ENCODE peak calls at places on chromosomes 2 and 18, in eight cellular contexts. K is DMS53; I is activated naive CD8-positive, alpha-beta T cell treated with anti-CD3 and anti-CD28 coated beads, Interleukin-2, amount 50 U/mL, for 24 hours; Z is GM04503; Q is NCI-H2081; N is AG10803; M is foreskin fibroblast; X is activated CD4-positive, alpha-beta T cell treated with anti-CD3 and anti-CD28 coated beads, Interleukin-2, amount 50 U/mL, for 24 hours. W is an unnamed sample.

GRCh38 chr2:111618577-111618930 is 265.4 kb downstream of the ANAPC1 start:
- DNase-seq in K (no peak), I (no peak), Z (peak), Q (no peak), N (peak), M (peak), X (no peak), W (no peak)

GRCh38 chr2:197255550-197255949 is 55.0 kb downstream of the ANKRD44 start:
- DNase-seq in K (no peak), I (peak), Z (no peak), Q (no peak), N (peak), M (no peak), X (peak), W (peak)

GRCh38 chr2:6776125-6776524 is 89.6 kb downstream of the CMPK2 start:
- DNase-seq in K (no peak), I (no peak), Z (no peak), Q (no peak), N (no peak), M (no peak), X (no peak), W (no peak)

GRCh38 chr2:69704446-69704845 is 37.5 kb upstream of the ANXA4 start:
- DNase-seq in K (no peak), I (no peak), Z (no peak), Q (no peak), N (no peak), M (no peak), X (no peak), W (no peak)

GRCh38 chr2:120140866-120141265 is 82.3 kb downstream of the TMEM185B start:
- DNase-seq in K (no peak), I (no peak), Z (no peak), Q (no peak), N (no peak), M (no peak), X (no peak), W (no peak)

GRCh38 chr2:102021776-102022175 is 30.0 kb downstream of the IL1R2 start:
- DNase-seq in K (no peak), I (no peak), Z (no peak), Q (no peak), N (peak), M (peak), X (no peak), W (no peak)

GRCh38 chr2:11121099-11121822 is 34.0 kb upstream of the SLC66A3 start:
- DNase-seq in K (peak), I (no peak), Z (no peak), Q (no peak), N (peak), M (no peak), X (no peak), W (no peak)

GRCh38 chr2:11072550-11072949 is 82.7 kb upstream of the SLC66A3 start:
- DNase-seq in K (no peak), I (no peak), Z (no peak), Q (no peak), N (no peak), M (no peak), X (no peak), W (no peak)

GRCh38 chr2:207819021-207819687 is 49.4 kb upstream of the FZD5 start:
- DNase-seq in K (peak), I (no peak), Z (no peak), Q (peak), N (no peak), M (no peak), X (no peak), W (no peak)

GRCh38 chr18:11908182-11909080 is at the start of gene MPPE1:
- DNase-seq in K (peak), I (peak), Z (peak), Q (peak), N (peak), M (peak), X (peak), W (peak)

GRCh38 chr2:181660181-181660580 is 3.3 kb upstream of the CERKL start:
- DNase-seq in K (peak), I (no peak), Z (no peak), Q (no peak), N (no peak), M (no peak), X (no peak), W (no peak)

GRCh38 chr2:24850944-24851343 is 57.7 kb downstream of the CENPO start:
- DNase-seq in K (no peak), I (no peak), Z (no peak), Q (no peak), N (no peak), M (no peak), X (no peak), W (no peak)

GRCh38 chr2:177148477-177149154 is 64.0 kb upstream of the HNRNPA3 start:
- DNase-seq in K (peak), I (peak), Z (no peak), Q (peak), N (peak), M (peak), X (peak), W (peak)

GRCh38 chr2:198036029-198036879 is 231.9 kb downstream of the PLCL1 start:
- DNase-seq in K (no peak), I (no peak), Z (no peak), Q (no peak), N (no peak), M (no peak), X (no peak), W (no peak)

GRCh38 chr2:42147641-42148274 is 21.4 kb upstream of the EML4 start:
- DNase-seq in K (no peak), I (no peak), Z (peak), Q (no peak), N (peak), M (no peak), X (no peak), W (no peak)

GRCh38 chr2:170505631-170506270 is 209.4 kb upstream of the SP5 start:
- DNase-seq in K (no peak), I (no peak), Z (no peak), Q (peak), N (no peak), M (peak), X (no peak), W (peak)

GRCh38 chr18:59318460-59318859 is at the start of gene CPLX4:
- DNase-seq in K (no peak), I (no peak), Z (no peak), Q (no peak), N (no peak), M (no peak), X (no peak), W (no peak)

GRCh38 chr2:151238527-151239487 is 22.9 kb downstream of the RBM43 start:
- DNase-seq in K (peak), I (peak), Z (peak), Q (peak), N (peak), M (peak), X (no peak), W (peak)

GRCh38 chr2:190571666-190572065 is 37.1 kb upstream of the NEMP2 start:
- DNase-seq in K (no peak), I (no peak), Z (no peak), Q (no peak), N (no peak), M (no peak), X (no peak), W (no peak)

GRCh38 chr2:133521146-133521745 is 47.0 kb downstream of the NCKAP5 start:
- DNase-seq in K (no peak), I (no peak), Z (no peak), Q (no peak), N (no peak), M (no peak), X (no peak), W (no peak)

GRCh38 chr2:164868563-164869419 is 27.2 kb upstream of the COBLL1 start:
- DNase-seq in K (peak), I (no peak), Z (no peak), Q (no peak), N (peak), M (no peak), X (no peak), W (no peak)

GRCh38 chr2:3098231-3098630 is 279.4 kb downstream of the EIPR1 start:
- DNase-seq in K (no peak), I (no peak), Z (no peak), Q (no peak), N (no peak), M (no peak), X (no peak), W (no peak)

GRCh38 chr2:240961878-240962277 is 36.5 kb upstream of the SNED1 start:
- DNase-seq in K (no peak), I (no peak), Z (no peak), Q (no peak), N (no peak), M (no peak), X (no peak), W (no peak)

GRCh38 chr2:221195829-221196228 is 376.3 kb downstream of the EPHA4 start:
- DNase-seq in K (peak), I (no peak), Z (no peak), Q (no peak), N (no peak), M (no peak), X (no peak), W (no peak)

GRCh38 chr2:101057051-101057933 is 55.2 kb downstream of the RPL31 start:
- DNase-seq in K (no peak), I (no peak), Z (no peak), Q (no peak), N (no peak), M (no peak), X (no peak), W (no peak)

GRCh38 chr2:29662841-29663240 is 258.5 kb downstream of the ALK start:
- DNase-seq in K (no peak), I (no peak), Z (no peak), Q (no peak), N (peak), M (no peak), X (no peak), W (no peak)

GRCh38 chr2:218234487-218234886 is 17.5 kb downstream of the ARPC2 start:
- DNase-seq in K (no peak), I (no peak), Z (no peak), Q (no peak), N (no peak), M (no peak), X (no peak), W (no peak)

GRCh38 chr2:98880266-98881152 is 55.5 kb downstream of the CRACDL start:
- DNase-seq in K (no peak), I (no peak), Z (no peak), Q (no peak), N (no peak), M (no peak), X (no peak), W (no peak)

GRCh38 chr2:166765141-166765540 is 123.1 kb upstream of the XIRP2 start:
- DNase-seq in K (no peak), I (no peak), Z (no peak), Q (no peak), N (no peak), M (no peak), X (no peak), W (no peak)

GRCh38 chr18:45383228-45383627 is 232.0 kb upstream of the SLC14A2 start:
- DNase-seq in K (no peak), I (no peak), Z (no peak), Q (no peak), N (no peak), M (no peak), X (no peak), W (no peak)

GRCh38 chr2:237465515-237466227 is 21.4 kb upstream of the MLPH start:
- DNase-seq in K (no peak), I (no peak), Z (no peak), Q (no peak), N (peak), M (peak), X (no peak), W (no peak)

GRCh38 chr2:196718796-196719564 is 79.5 kb downstream of the CCDC150 start:
- DNase-seq in K (peak), I (no peak), Z (peak), Q (no peak), N (peak), M (peak), X (no peak), W (no peak)

GRCh38 chr2:44100351-44100750 is 68.3 kb upstream of the PPM1B start:
- DNase-seq in K (peak), I (no peak), Z (peak), Q (no peak), N (peak), M (peak), X (no peak), W (no peak)

GRCh38 chr2:95015261-95015918 is 10.1 kb upstream of the MAL start:
- DNase-seq in K (no peak), I (no peak), Z (no peak), Q (no peak), N (no peak), M (no peak), X (no peak), W (no peak)